ENCODE peak calls at places on chromosomes 4 and X, in seven cellular contexts. W is heart left ventricle, J is esophagus muscularis mucosa, D is bronchial epithelial cell, A is fibroblast of mammary gland, B is AG04449, H is prostate gland. Q is an unnamed sample.

GRCh38 chr4:186068581-186069402 is at the start of gene TLR3:
- DNase-seq in W (no peak), J (no peak), D (peak; percentile 38), A (peak; percentile 49), B (no peak), H (no peak), Q (peak; percentile 52)

GRCh38 chrX:124475358-124475757 is 129.0 kb downstream of the SH2D1A start:
- DNase-seq in W (no peak), J (no peak), D (no peak), A (no peak), B (no peak), H (no peak), Q (no peak)

GRCh38 chr4:71553605-71554004 is 214.8 kb downstream of the SLC4A4 start:
- DNase-seq in W (no peak), J (no peak), D (peak; percentile 54), A (peak; percentile 45), B (no peak), H (no peak), Q (peak; percentile 56)

GRCh38 chr4:40976343-40976742 is 226.6 kb downstream of the NSUN7 start:
- DNase-seq in W (no peak), J (no peak), D (peak; percentile 64), A (peak; percentile 77), B (no peak), H (peak; percentile 68), Q (peak; percentile 79)

GRCh38 chrX:110341189-110342035 is 17.2 kb upstream of the RTL9 start:
- DNase-seq in W (no peak), J (no peak), D (peak; percentile 70), A (peak; percentile 94), B (peak; percentile 69), H (no peak), Q (peak; percentile 73)

GRCh38 chr4:154616731-154617130 is 4.3 kb upstream of the FGG start:
- DNase-seq in W (no peak), J (no peak), D (no peak), A (no peak), B (no peak), H (no peak), Q (no peak)

GRCh38 chr4:156547439-156547838 is 424.2 kb downstream of the PDGFC start:
- DNase-seq in W (no peak), J (no peak), D (peak; percentile 81), A (peak; percentile 95), B (peak; percentile 84), H (no peak), Q (peak; percentile 87)

GRCh38 chrX:91311969-91312368 is 122.7 kb upstream of the PABPC5 start:
- DNase-seq in W (no peak), J (no peak), D (no peak), A (no peak), B (no peak), H (no peak), Q (no peak)

GRCh38 chrX:30812326-30812725 is 76.7 kb downstream of the TAB3 start:
- DNase-seq in W (no peak), J (no peak), D (no peak), A (no peak), B (no peak), H (no peak), Q (no peak)

GRCh38 chrX:154317391-154318000 is 21.9 kb downstream of the TKTL1 start:
- DNase-seq in W (no peak), J (no peak), D (peak; percentile 6), A (peak; percentile 17), B (no peak), H (no peak), Q (peak; percentile 38)

GRCh38 chr4:140091305-140091704 is 62.7 kb downstream of the MAML3 start:
- DNase-seq in W (no peak), J (no peak), D (peak; percentile 52), A (no peak), B (no peak), H (no peak), Q (no peak)
- H3K4me3 ChIP-seq in W (no peak overlapping the region), J (no peak overlapping the region), D (no peak overlapping the region), A (no peak overlapping the region), B (no peak overlapping the region), H (no peak overlapping the region), Q (no peak overlapping the region)

GRCh38 chr4:66252291-66252690 is 582.0 kb upstream of the EPHA5 start:
- DNase-seq in W (no peak), J (no peak), D (no peak), A (no peak), B (no peak), H (no peak), Q (peak; percentile 21)
- TF ChIP-seq CTCF in W (no peak), J (no peak), D (no peak), A (no peak), B (no peak), H (no peak), Q (peak; percentile 51)

GRCh38 chr4:77190053-77190452 is 33.0 kb downstream of the CCNG2 start:
- DNase-seq in W (no peak), J (no peak), D (peak; percentile 84), A (no peak), B (no peak), H (no peak), Q (no peak)

GRCh38 chr4:77194989-77195388 is 38.0 kb downstream of the CCNG2 start:
- DNase-seq in W (no peak), J (no peak), D (peak; percentile 47), A (no peak), B (no peak), H (no peak), Q (no peak)

GRCh38 chr4:77194366-77194765 is 37.4 kb downstream of the CCNG2 start:
- DNase-seq in W (no peak), J (no peak), D (no peak), A (no peak), B (no peak), H (no peak), Q (no peak)

GRCh38 chr4:77193511-77194236 is 36.7 kb downstream of the CCNG2 start:
- DNase-seq in W (peak; percentile 77), J (no peak), D (no peak), A (no peak), B (no peak), H (no peak), Q (no peak)

GRCh38 chr4:77193046-77193445 is 36.0 kb downstream of the CCNG2 start:
- DNase-seq in W (no peak), J (no peak), D (no peak), A (no peak), B (no peak), H (no peak), Q (no peak)
- H3K4me3 ChIP-seq in W (no peak overlapping the region), J (no peak overlapping the region), D (no peak overlapping the region), A (no peak overlapping the region), B (no peak overlapping the region), H (no peak overlapping the region), Q (no peak overlapping the region)

GRCh38 chr4:13248621-13249298 is 235.4 kb downstream of the RAB28 start:
- DNase-seq in W (no peak), J (no peak), D (no peak), A (peak; percentile 6), B (peak; percentile 4), H (no peak), Q (peak; percentile 17)
- TF ChIP-seq CTCF in W (no peak), J (no peak), D (no peak), A (peak; percentile 37), B (no peak), H (no peak), Q (peak; percentile 37)

GRCh38 chr4:145177906-145178538 is 2.4 kb downstream of the OTUD4 start:
- DNase-seq in W (no peak), J (no peak), D (peak; percentile 59), A (peak; percentile 51), B (no peak), H (no peak), Q (peak; percentile 47)
- H3K4me3 ChIP-seq in W (peak overlapping the region; percentile 91), J (peak overlapping the region; percentile 71), D (peak overlapping the region; percentile 77), A (peak overlapping the region; percentile 87), B (peak overlapping the region; percentile 77), H (peak overlapping the region; percentile 87), Q (peak overlapping the region; percentile 85)

GRCh38 chr4:128427832-128428366 is 140.3 kb upstream of the PGRMC2 start:
- DNase-seq in W (no peak), J (no peak), D (peak; percentile 86), A (peak; percentile 79), B (no peak), H (peak; percentile 50), Q (peak; percentile 86)
- TF ChIP-seq CTCF in W (peak; percentile 34), J (no peak), D (peak; percentile 61), A (peak; percentile 74), B (peak; percentile 14), H (peak; percentile 54), Q (peak; percentile 63)

GRCh38 chr4:124743711-124744110 is 31.2 kb upstream of the ANKRD50 start:
- DNase-seq in W (no peak), J (no peak), D (no peak), A (no peak), B (no peak), H (no peak), Q (no peak)

GRCh38 chr4:124736526-124736925 is 24.0 kb upstream of the ANKRD50 start:
- DNase-seq in W (no peak), J (no peak), D (no peak), A (no peak), B (no peak), H (no peak), Q (no peak)

GRCh38 chr4:124737619-124738018 is 25.1 kb upstream of the ANKRD50 start:
- DNase-seq in W (no peak), J (no peak), D (peak; percentile 56), A (peak; percentile 37), B (no peak), H (no peak), Q (peak; percentile 14)

GRCh38 chr4:124738994-124739393 is 26.5 kb upstream of the ANKRD50 start:
- DNase-seq in W (no peak), J (no peak), D (no peak), A (no peak), B (no peak), H (no peak), Q (no peak)
- H3K4me3 ChIP-seq in W (no peak overlapping the region), J (no peak overlapping the region), D (no peak overlapping the region), A (no peak overlapping the region), B (no peak overlapping the region), H (no peak overlapping the region), Q (no peak overlapping the region)

DNA sequence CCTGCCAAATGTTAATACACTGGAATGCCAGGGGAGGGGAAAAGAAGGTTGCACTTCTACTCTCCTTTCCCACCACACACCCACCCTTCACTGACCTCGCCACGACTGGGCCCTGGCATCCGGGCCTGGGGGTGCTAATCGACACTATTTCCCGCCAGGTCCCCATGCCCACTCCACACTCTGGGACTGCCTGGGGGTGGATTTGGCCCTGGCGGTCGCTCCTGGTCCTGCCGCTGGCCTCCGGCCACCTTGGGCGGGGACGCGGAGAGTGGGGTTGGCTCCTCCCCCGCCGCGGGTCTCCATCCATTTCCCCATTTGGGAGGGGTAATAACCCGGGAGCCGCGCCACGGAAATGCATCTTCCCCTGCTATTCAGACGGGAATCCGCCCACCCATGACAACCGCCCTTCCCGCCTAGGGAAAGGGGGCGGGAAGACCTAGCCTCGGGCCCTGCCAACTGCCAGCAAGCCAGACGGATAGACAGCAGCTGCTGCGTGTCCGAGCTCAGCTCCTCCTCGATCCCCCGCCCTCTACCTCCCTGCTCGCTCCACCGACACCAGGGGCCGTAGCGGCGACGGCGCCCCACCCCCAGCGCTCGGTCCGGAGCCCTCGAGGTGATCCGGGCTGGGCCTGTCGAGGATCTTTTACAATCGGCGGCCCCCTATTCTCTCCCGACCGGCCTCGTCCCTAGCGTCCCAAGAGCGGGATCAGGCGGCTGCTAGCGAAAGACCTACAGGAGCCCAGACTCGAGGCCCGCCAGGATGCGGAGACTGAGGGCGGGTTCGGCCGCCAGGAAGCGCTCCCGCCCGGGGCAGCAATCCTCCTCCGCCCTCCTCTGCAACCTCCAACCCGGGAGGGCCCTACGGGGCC is 78.0 kb downstream of the RLIM start:
- DNase-seq in W (peak; percentile 92), J (peak; percentile 93), D (peak; percentile 49), A (peak; percentile 85), B (no peak), H (peak; percentile 58), Q (peak; percentile 84)
- TF ChIP-seq CTCF in W (peak; percentile 14), J (no peak), D (no peak), A (peak; percentile 31), B (peak; percentile 54), H (peak; percentile 8), Q (peak; percentile 28)

Q was measured in fibroblast of pulmonary artery.